ENCODE peak calls at places on chromosomes 16 and 17, in nine cellular contexts. N, W, Y, K, C, S, G, F and A are unnamed samples.

GRCh38 chr16:4378202-4378666 is 6.6 kb downstream of the VASN start:
- DNase-seq in K (no peak), Y (no peak), S (no peak), G (no peak), C (no peak), N (no peak), F (no peak), W (no peak), A (no peak)

GRCh38 chr16:85286066-85286712 is 173.9 kb upstream of the CIBAR2 start:
- DNase-seq in K (no peak), Y (no peak), C (no peak), G (no peak), F (peak), S (no peak), W (peak), N (peak), A (no peak)

GRCh38 chr16:56294599-56294998 is 103.3 kb downstream of the GNAO1 start:
- DNase-seq in C (no peak), Y (no peak), F (peak), G (no peak), S (no peak), K (no peak), W (no peak), N (no peak), A (peak)

GRCh38 chr17:66950886-66951604 is 13.5 kb upstream of the CACNG4 start:
- DNase-seq in S (no peak), F (no peak), W (no peak), Y (no peak), G (no peak), N (no peak), K (no peak), C (no peak), A (no peak)

GRCh38 chr16:14168146-14168545 is 97.0 kb downstream of the MRTFB start:
- DNase-seq in N (no peak), W (no peak), Y (no peak), S (no peak), C (no peak), K (no peak), G (no peak), F (peak), A (no peak)

GRCh38 chr17:73286863-73287296 is 24.9 kb downstream of the CDC42EP4 start:
- DNase-seq in K (no peak), Y (no peak), W (no peak), C (no peak), G (no peak), F (no peak), S (no peak), N (no peak), A (no peak)

GRCh38 chr17:72683506-72684404 is 408.7 kb downstream of the SLC39A11 start:
- DNase-seq in Y (no peak), C (peak), N (peak), K (peak), G (peak), S (peak), W (no peak), F (peak), A (peak)

GRCh38 chr16:10849736-10850477 is 27.1 kb upstream of the CIITA start:
- DNase-seq in K (no peak), S (no peak), C (no peak), G (no peak), Y (no peak), F (no peak), N (no peak), W (no peak), A (no peak)

GRCh38 chr17:43562679-43563146 is 16.6 kb upstream of the ETV4 start:
- DNase-seq in N (no peak), S (no peak), C (no peak), Y (peak), K (no peak), F (no peak), G (no peak), W (no peak), A (no peak)

GRCh38 chr17:27654654-27655524 is 23.9 kb downstream of the LGALS9 start:
- DNase-seq in S (peak), G (peak), K (peak), C (peak), N (no peak), F (peak), W (peak), Y (peak), A (no peak)

GRCh38 chr16:56600398-56600999 is 7.9 kb upstream of the MT2A start:
- DNase-seq in K (peak), Y (no peak), C (peak), W (no peak), N (peak), G (peak), S (peak), F (peak), A (no peak)

GRCh38 chr16:6913535-6913934 is 419.1 kb upstream of the RBFOX1 start:
- DNase-seq in G (no peak), N (no peak), S (no peak), F (no peak), W (no peak), Y (no peak), C (no peak), K (peak), A (no peak)

GRCh38 chr17:12089809-12090384 is 69.2 kb downstream of the MAP2K4 start:
- DNase-seq in W (no peak), C (peak), K (peak), F (peak), S (no peak), N (no peak), G (peak), Y (no peak), A (peak)

GRCh38 chr16:14961405-14962186 is 13.2 kb upstream of the PDXDC1 start:
- DNase-seq in N (no peak), G (no peak), S (no peak), C (no peak), W (no peak), F (no peak), K (no peak), Y (no peak), A (no peak)

GRCh38 chr16:67579686-67580085 is 17.4 kb downstream of the CTCF start:
- DNase-seq in N (no peak), K (no peak), W (no peak), C (no peak), S (no peak), G (no peak), F (no peak), Y (no peak), A (no peak)

GRCh38 chr17:57955183-57955952 is at the start of gene CUEDC1:
- DNase-seq in C (peak), Y (peak), K (peak), N (no peak), S (peak), W (no peak), G (peak), F (peak), A (no peak)

GRCh38 chr16:88857728-88858339 is 907 bp downstream of the TRAPPC2L start:
- DNase-seq in F (peak), W (peak), K (peak), S (peak), N (peak), G (peak), Y (peak), C (peak), A (peak)

GRCh38 chr16:75559564-75560372 is 3.7 kb upstream of the TMEM231 start:
- DNase-seq in Y (no peak), G (peak), F (peak), S (no peak), C (no peak), K (no peak), N (no peak), W (no peak), A (no peak)

GRCh38 chr16:11245988-11246387 is 10.0 kb downstream of the SOCS1 start:
- DNase-seq in N (no peak), Y (no peak), K (no peak), C (no peak), G (no peak), F (no peak), S (no peak), W (no peak), A (no peak)

GRCh38 chr16:82694239-82694874 is 67.6 kb downstream of the CDH13 start:
- DNase-seq in N (peak), Y (no peak), W (no peak), C (no peak), G (no peak), F (peak), S (no peak), K (no peak), A (peak)

GRCh38 chr16:48580925-48581500 is 29.0 kb downstream of the N4BP1 start:
- DNase-seq in F (no peak), C (no peak), N (no peak), S (no peak), W (no peak), G (no peak), Y (no peak), K (no peak), A (peak)

GRCh38 chr17:40666366-40666765 is 1.4 kb upstream of the KRT222 start:
- DNase-seq in S (no peak), Y (no peak), K (no peak), F (no peak), C (no peak), N (no peak), W (no peak), G (no peak), A (no peak)

GRCh38 chr17:13597723-13598347 is 3.9 kb downstream of the HS3ST3A1 start:
- DNase-seq in S (peak), W (no peak), K (peak), F (peak), G (peak), Y (no peak), N (no peak), C (peak), A (no peak)

GRCh38 chr16:20744922-20745440 is 3.4 kb upstream of the THUMPD1 start:
- DNase-seq in N (no peak), Y (no peak), W (no peak), S (no peak), F (no peak), C (no peak), G (no peak), K (no peak), A (no peak)

GRCh38 chr17:17732892-17733670 is 51.8 kb downstream of the RAI1 start:
- DNase-seq in F (no peak), S (no peak), Y (no peak), N (peak), K (no peak), G (no peak), W (no peak), C (peak), A (peak)

GRCh38 chr16:88437367-88437964 is 15.6 kb upstream of the ZFPM1 start:
- DNase-seq in C (peak), F (peak), K (peak), Y (peak), G (peak), N (no peak), W (no peak), S (peak), A (no peak)

GRCh38 chr17:55245986-55246385 is 18.8 kb upstream of the HLF start:
- DNase-seq in N (no peak), W (no peak), S (no peak), Y (no peak), C (no peak), K (no peak), G (peak), F (no peak), A (no peak)

GRCh38 chr17:18921912-18922451 is 30.0 kb upstream of the SLC5A10 start:
- DNase-seq in C (peak), G (no peak), S (peak), K (no peak), F (peak), Y (no peak), N (no peak), W (no peak), A (no peak)

GRCh38 chr17:67050066-67050465 is 5.7 kb downstream of the CACNG1 start:
- DNase-seq in K (no peak), F (no peak), G (no peak), Y (no peak), S (no peak), N (no peak), W (no peak), C (no peak), A (no peak)